ENCODE peak calls at places on chromosomes 3 and 15, in ten cellular contexts. C, M, P, B, O, K, H, Z, Q and R are unnamed samples.

GRCh38 chr15:37791693-37792092 is 142.7 kb upstream of the TMCO5A start:
- DNase-seq in C (no peak), Z (no peak), B (no peak), O (no peak), M (no peak), H (no peak), K (no peak), Q (no peak), P (no peak), R (no peak)

GRCh38 chr15:67372563-67372962 is 118.0 kb downstream of the IQCH start:
- DNase-seq in Z (no peak), Q (no peak), B (no peak), O (no peak), P (no peak), K (no peak), H (no peak), M (no peak), C (no peak), R (no peak)

GRCh38 chr3:78906245-78906644 is 861.6 kb downstream of the ROBO1 start:
- DNase-seq in K (no peak), Q (no peak), M (no peak), O (no peak), C (no peak), P (no peak), B (no peak), H (no peak), Z (no peak), R (no peak)

GRCh38 chr3:30131171-30131570 is 475.2 kb upstream of the TGFBR2 start:
- DNase-seq in O (no peak), P (no peak), C (no peak), Z (no peak), M (no peak), B (no peak), Q (no peak), H (no peak), K (no peak), R (no peak)

GRCh38 chr3:39267631-39268553 is 11.9 kb downstream of the CX3CR1 start:
- DNase-seq in P (no peak), M (no peak), C (no peak), B (no peak), O (no peak), Q (no peak), K (peak), H (peak), Z (no peak), R (no peak)

GRCh38 chr15:64209680-64210334 is 47.0 kb upstream of the PPIB start:
- DNase-seq in M (no peak), O (no peak), Z (peak), B (peak), P (peak), K (no peak), C (no peak), Q (peak), H (no peak), R (no peak)

GRCh38 chr15:51536965-51537574 is 85.5 kb downstream of the DMXL2 start:
- DNase-seq in C (no peak), K (no peak), Q (peak), M (no peak), B (no peak), Z (peak), H (no peak), P (peak), O (no peak), R (no peak)

GRCh38 chr15:99371180-99372103 is 120.2 kb downstream of the LRRC28 start:
- DNase-seq in C (no peak), Q (no peak), H (no peak), O (no peak), B (no peak), K (no peak), Z (no peak), M (no peak), P (no peak), R (no peak)

GRCh38 chr15:48046813-48047483 is 73.8 kb upstream of the SLC24A5 start:
- DNase-seq in H (no peak), M (no peak), Z (no peak), B (no peak), Q (no peak), K (no peak), P (no peak), O (no peak), C (no peak), R (no peak)

GRCh38 chr3:43994594-43995077 is 247.1 kb upstream of the TOPAZ1 start:
- DNase-seq in O (no peak), B (no peak), M (no peak), P (no peak), C (no peak), Z (no peak), K (no peak), Q (no peak), H (no peak), R (no peak)